ENCODE peak calls at places on chromosomes 13 and 19, in four cellular contexts. O is K562, L is GM12878, T is HL-60. M is an unnamed sample.

GRCh38 chr13:97702614-97703013 is 250.9 kb upstream of the IPO5 start:
- DNase-seq in T (no peak), O (no peak), L (no peak), M (no peak)

GRCh38 chr13:30971575-30971974 is 39.1 kb downstream of the TEX26 start:
- DNase-seq in T (no peak), L (no peak), O (no peak), M (no peak)

GRCh38 chr13:59746291-59746962 is 417.3 kb downstream of the DIAPH3 start:
- DNase-seq in L (no peak), O (no peak), T (no peak), M (no peak)

GRCh38 chr13:44147222-44147621 is 226.4 kb upstream of the SERP2 start:
- DNase-seq in O (no peak), L (no peak), T (no peak), M (no peak)

GRCh38 chr13:109963384-109963783 is 177.0 kb upstream of the IRS2 start:
- DNase-seq in T (no peak), O (no peak), L (no peak), M (no peak)

GRCh38 chr19:4033028-4033956 is 25.8 kb downstream of the PIAS4 start:
- DNase-seq in T (no peak), O (no peak), L (no peak), M (no peak)

GRCh38 chr19:4506449-4507149 is 11.7 kb downstream of the PLIN4 start:
- DNase-seq in T (peak; percentile 34), L (no peak), O (no peak), M (no peak)

GRCh38 chr13:95643471-95643813 is 1.1 kb downstream of the DZIP1 start:
- DNase-seq in L (no peak), O (no peak), T (no peak), M (no peak)

GRCh38 chr19:49554701-49555181 is 25.6 kb downstream of the NOSIP start:
- DNase-seq in O (no peak), T (no peak), L (no peak), M (no peak)

GRCh38 chr13:32752997-32753606 is 166.8 kb downstream of the PDS5B start:
- DNase-seq in L (no peak), O (no peak), T (no peak), M (no peak)
- TF ChIP-seq SPI1 in L (no peak), O (no peak), T (no peak), M (no peak)

GRCh38 chr19:42928896-42929295 is 8.1 kb downstream of the PSG7 start:
- DNase-seq in T (no peak), O (no peak), L (no peak), M (no peak)
- TF ChIP-seq SPI1 in T (no peak), O (no peak), L (no peak), M (no peak)

GRCh38 chr13:46577656-46578589 is 25.0 kb downstream of the LRCH1 start:
- DNase-seq in L (no peak), T (no peak), O (no peak), M (no peak)

GRCh38 chr13:46575321-46575721 is 22.4 kb downstream of the LRCH1 start:
- DNase-seq in O (no peak), L (peak; percentile 58), T (no peak), M (no peak)

GRCh38 chr13:46575843-46576242 is 22.9 kb downstream of the LRCH1 start:
- DNase-seq in L (no peak), T (no peak), O (no peak), M (no peak)

GRCh38 chr13:46580362-46580839 is 27.4 kb downstream of the LRCH1 start:
- DNase-seq in L (peak; percentile 75), O (no peak), T (no peak), M (no peak)

DNA sequence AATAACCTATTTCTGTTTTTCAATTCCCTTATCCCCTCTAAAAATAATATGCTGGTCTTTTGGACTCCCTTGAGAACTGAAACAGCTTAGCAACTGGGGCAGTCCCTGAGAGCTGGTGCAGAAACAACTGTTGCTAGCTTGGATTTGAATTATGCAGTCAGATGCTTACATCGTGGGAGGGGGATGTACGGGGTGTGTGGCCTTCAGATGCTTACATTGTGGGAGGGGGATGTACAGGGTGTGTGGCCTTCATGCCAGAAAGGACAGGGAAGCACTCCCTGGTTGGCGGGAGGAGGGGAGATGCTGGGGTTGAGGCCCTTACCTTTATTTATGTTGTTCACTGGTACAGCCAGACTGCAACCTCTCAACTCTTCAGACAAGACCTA is 25.6 kb downstream of the LRCH1 start:
- DNase-seq in L (no peak), T (no peak), O (no peak), M (no peak)
- TF ChIP-seq SPI1 in L (no peak), T (no peak), O (no peak), M (peak; percentile 17)

GRCh38 chr13:36430247-36431203 is 1.8 kb upstream of the CCNA1 start:
- DNase-seq in L (no peak), T (no peak), O (no peak), M (no peak)

GRCh38 chr13:36428083-36428482 is 4.2 kb upstream of the CCNA1 start:
- DNase-seq in T (peak; percentile 62), O (no peak), L (no peak), M (no peak)

GRCh38 chr13:36432106-36432544 is at the start of gene CCNA1:
- DNase-seq in T (peak; percentile 67), L (no peak), O (peak; percentile 37), M (no peak)

GRCh38 chr13:36436811-36437210 is 4.5 kb downstream of the CCNA1 start:
- DNase-seq in T (no peak), L (no peak), O (no peak), M (no peak)

GRCh38 chr13:36431204-36432105 is 840 bp upstream of the CCNA1 start:
- DNase-seq in L (no peak), O (no peak), T (no peak), M (no peak)
- TF ChIP-seq SPI1 in L (no peak), O (no peak), T (no peak), M (no peak)

GRCh38 chr19:17943284-17944221 is 10.7 kb downstream of the CCDC124 start:
- DNase-seq in L (no peak), T (no peak), O (peak; percentile 88), M (no peak)
- TF ChIP-seq SPI1 in L (no peak), T (no peak), O (no peak), M (no peak)

GRCh38 chr13:37700887-37701286 is 102.3 kb upstream of the POSTN start:
- DNase-seq in L (no peak), T (no peak), O (no peak), M (no peak)

GRCh38 chr13:37701306-37701705 is 102.7 kb upstream of the POSTN start:
- DNase-seq in L (no peak), O (no peak), T (no peak), M (no peak)

GRCh38 chr13:37706041-37706440 is 107.5 kb upstream of the POSTN start:
- DNase-seq in T (no peak), O (no peak), L (no peak), M (no peak)

DNA sequence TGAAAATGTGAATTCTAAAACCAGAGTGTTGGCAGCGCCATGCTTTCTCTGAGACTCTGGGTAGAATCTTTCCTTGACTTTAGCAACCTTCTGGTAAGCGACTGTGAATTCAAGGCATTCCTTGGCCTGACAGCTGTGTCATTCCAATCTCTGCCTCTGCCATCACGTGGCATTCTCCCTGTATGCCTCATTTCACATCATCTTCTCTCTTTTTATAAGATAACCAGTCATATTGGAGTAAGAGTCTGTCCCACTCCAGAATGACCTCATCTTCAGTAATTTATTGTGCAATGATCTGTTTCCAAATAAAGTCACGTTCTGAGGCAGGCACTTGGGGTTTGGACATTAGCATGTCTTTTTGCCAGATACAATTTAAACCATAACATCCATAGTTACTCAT is 103.4 kb upstream of the POSTN start:
- DNase-seq in L (no peak), O (no peak), T (no peak), M (no peak)
- TF ChIP-seq SPI1 in L (no peak), O (no peak), T (no peak), M (no peak)

GRCh38 chr13:102401305-102401704 is 543 bp downstream of the FGF14 start:
- DNase-seq in O (no peak), L (no peak), T (no peak), M (no peak)
- TF ChIP-seq SPI1 in O (no peak), L (no peak), T (no peak), M (no peak)

GRCh38 chr19:45395524-45396388 is 9.1 kb downstream of the PPP1R13L start:
- DNase-seq in L (no peak), O (no peak), T (no peak), M (no peak)
- TF ChIP-seq SPI1 in L (no peak), O (no peak), T (no peak), M (no peak)

M was measured in GM12891.